ENCODE peak calls at places on chromosome 14, in five cellular contexts. K is body of pancreas, P is immature natural killer cell, C is astrocyte of the spinal cord, T is neuronal stem cell. H is an unnamed sample.

GRCh38 chr14:95183532-95184412 is 26.4 kb upstream of the DICER1 start:
- DNase-seq in K (no peak), P (no peak), C (peak), T (no peak), H (no peak)

GRCh38 chr14:95619785-95620417 is 66.3 kb upstream of the TCL1B start:
- DNase-seq in K (no peak), P (no peak), C (no peak), T (no peak), H (no peak)

GRCh38 chr14:89681086-89682018 is 264.3 kb upstream of the FOXN3 start:
- DNase-seq in K (no peak), P (peak), C (no peak), T (no peak), H (no peak)

GRCh38 chr14:33081259-33081658 is 142.6 kb downstream of the NPAS3 start:
- DNase-seq in K (no peak), P (no peak), C (no peak), T (no peak), H (no peak)

GRCh38 chr14:97719931-97720330 is 922.7 kb downstream of the VRK1 start:
- DNase-seq in K (no peak), P (no peak), C (no peak), T (no peak), H (no peak)

GRCh38 chr14:24103451-24103850 is 9.3 kb downstream of the PCK2 start:
- DNase-seq in K (no peak), P (no peak), C (no peak), T (no peak), H (no peak)

GRCh38 chr14:100504372-100505078 is 82.7 kb downstream of the BEGAIN start:
- DNase-seq in K (no peak), P (no peak), C (no peak), T (no peak), H (peak)

GRCh38 chr14:105493921-105494605 is 3.0 kb downstream of the TEDC1 start:
- DNase-seq in K (no peak), P (peak), C (no peak), T (no peak), H (no peak)

GRCh38 chr14:36498938-36499337 is 21.1 kb downstream of the NKX2-1 start:
- DNase-seq in K (no peak), P (no peak), C (no peak), T (no peak), H (no peak)

GRCh38 chr14:104593710-104594121 is 10.9 kb downstream of the TMEM179 start:
- DNase-seq in K (no peak), P (no peak), C (no peak), T (no peak), H (no peak)

GRCh38 chr14:22870811-22871199 is 735 bp upstream of the LRP10 start:
- DNase-seq in K (no peak), P (no peak), C (no peak), T (no peak), H (no peak)

GRCh38 chr14:35336171-35337073 is 44.2 kb downstream of the PSMA6 start:
- DNase-seq in K (peak), P (peak), C (peak), T (no peak), H (no peak)

GRCh38 chr14:94181835-94182234 is 7.7 kb downstream of the PPP4R4 start:
- DNase-seq in K (no peak), P (no peak), C (no peak), T (no peak), H (no peak)

GRCh38 chr14:65336191-65336591 is 76.3 kb upstream of the FUT8 start:
- DNase-seq in K (no peak), P (no peak), C (peak), T (no peak), H (peak)

GRCh38 chr14:101961011-101961721 is 3.2 kb upstream of the DYNC1H1 start:
- DNase-seq in K (peak), P (peak), C (peak), T (peak), H (peak)

GRCh38 chr14:60094306-60094897 is 2.7 kb downstream of the PCNX4 start:
- DNase-seq in K (no peak), P (peak), C (peak), T (no peak), H (peak)

GRCh38 chr14:54674342-54674741 is 107.4 kb downstream of the SAMD4A start:
- DNase-seq in K (no peak), P (no peak), C (no peak), T (no peak), H (no peak)

GRCh38 chr14:21068521-21069387 is 1.4 kb upstream of the ARHGEF40 start:
- DNase-seq in K (peak), P (peak), C (peak), T (peak), H (peak)

GRCh38 chr14:81557137-81557536 is 23.5 kb upstream of the SEL1L start:
- DNase-seq in K (no peak), P (no peak), C (no peak), T (no peak), H (no peak)

GRCh38 chr14:74945261-74945851 is 10.0 kb downstream of the PGF start:
- DNase-seq in K (peak), P (peak), C (no peak), T (peak), H (peak)

GRCh38 chr14:95206534-95206933 is 49.2 kb upstream of the DICER1 start:
- DNase-seq in K (no peak), P (no peak), C (no peak), T (no peak), H (no peak)

H was measured in GM23248.